ENCODE peak calls at places on chromosome 6, in eight cellular contexts. D, L, U, Q, S, X, K and T are unnamed samples.

GRCh38 chr6:44867561-44868334 is 460.4 kb upstream of the RUNX2 start:
- DNase-seq in D (no peak), K (no peak), X (no peak), L (no peak), U (no peak), Q (no peak), S (no peak), T (no peak)

GRCh38 chr6:157110620-157111019 is 212.7 kb downstream of the TMEM242 start:
- DNase-seq in K (peak; percentile 44), U (no peak), Q (no peak), S (no peak), X (no peak), L (no peak), D (no peak), T (no peak)

GRCh38 chr6:168528457-168529095 is 87.6 kb downstream of the SMOC2 start:
- DNase-seq in X (no peak), U (no peak), Q (no peak), D (no peak), K (no peak), L (no peak), S (peak; percentile 9), T (no peak)

GRCh38 chr6:36724514-36725385 is 27.1 kb downstream of the RAB44 start:
- DNase-seq in D (peak; percentile 72), U (peak; percentile 60), Q (peak; percentile 88), S (peak; percentile 73), L (peak; percentile 91), K (peak; percentile 72), X (peak; percentile 79), T (peak; percentile 87)

GRCh38 chr6:124294572-124294971 is 490.9 kb downstream of the NKAIN2 start:
- DNase-seq in L (no peak), D (no peak), K (no peak), X (no peak), U (no peak), Q (no peak), S (no peak), T (no peak)

GRCh38 chr6:43142101-43142500 is 29.0 kb upstream of the SRF start:
- DNase-seq in K (no peak), D (no peak), X (no peak), Q (no peak), L (no peak), S (no peak), U (no peak), T (no peak)

GRCh38 chr6:165045631-165046030 is 263.8 kb downstream of the C6orf118 start:
- DNase-seq in S (no peak), L (no peak), X (no peak), D (no peak), Q (no peak), K (no peak), U (no peak), T (no peak)

GRCh38 chr6:169385237-169385880 is 131.7 kb upstream of the THBS2 start:
- DNase-seq in Q (no peak), L (no peak), K (no peak), S (no peak), U (no peak), X (no peak), D (no peak), T (no peak)

GRCh38 chr6:164628302-164628931 is 681.0 kb downstream of the C6orf118 start:
- DNase-seq in Q (no peak), U (no peak), L (no peak), S (peak; percentile 12), K (no peak), D (no peak), X (no peak), T (no peak)

GRCh38 chr6:158011478-158011920 is 29.8 kb downstream of the SYNJ2 start:
- DNase-seq in D (no peak), L (no peak), X (no peak), Q (no peak), K (peak; percentile 84), S (no peak), U (no peak), T (no peak)

GRCh38 chr6:168263351-168263905 is 56.1 kb downstream of the DACT2 start:
- DNase-seq in K (no peak), U (no peak), L (no peak), S (no peak), D (no peak), Q (no peak), X (no peak), T (no peak)

GRCh38 chr6:154112181-154112809 is 73.3 kb downstream of the OPRM1 start:
- DNase-seq in L (no peak), X (no peak), S (peak; percentile 20), D (no peak), Q (no peak), K (no peak), U (no peak), T (no peak)

GRCh38 chr6:958531-958930 is 265.6 kb upstream of the EXOC2 start:
- DNase-seq in K (peak; percentile 88), U (no peak), L (no peak), D (no peak), Q (peak; percentile 80), S (no peak), X (no peak), T (no peak)

GRCh38 chr6:24854077-24854670 is 55.5 kb upstream of the ARMH2 start:
- DNase-seq in X (no peak), L (no peak), D (no peak), S (no peak), Q (no peak), K (no peak), U (no peak), T (no peak)

GRCh38 chr6:111173946-111174345 is 86.6 kb downstream of the SLC16A10 start:
- DNase-seq in U (no peak), Q (no peak), L (no peak), D (no peak), X (no peak), S (no peak), K (no peak), T (no peak)

GRCh38 chr6:130520801-130521200 is 155.0 kb downstream of the TMEM200A start:
- DNase-seq in X (no peak), K (no peak), L (no peak), S (no peak), U (no peak), Q (no peak), D (no peak), T (no peak)

GRCh38 chr6:3766219-3766618 is 14.7 kb upstream of the PXDC1 start:
- DNase-seq in L (no peak), X (no peak), Q (peak; percentile 93), K (peak; percentile 60), S (no peak), D (no peak), U (no peak), T (no peak)

GRCh38 chr6:98841114-98841513 is 6.7 kb downstream of the POU3F2 start:
- DNase-seq in Q (no peak), U (no peak), D (no peak), S (no peak), K (no peak), L (no peak), X (no peak), T (no peak)

GRCh38 chr6:134097114-134097707 is 44.8 kb upstream of the SLC2A12 start:
- DNase-seq in Q (peak; percentile 92), S (peak; percentile 74), L (peak; percentile 79), K (peak; percentile 83), D (peak; percentile 89), U (peak; percentile 13), X (peak; percentile 80), T (peak; percentile 58)

GRCh38 chr6:81895511-81896185 is 143.2 kb upstream of the TENT5A start:
- DNase-seq in K (peak; percentile 71), S (no peak), X (no peak), L (no peak), Q (peak; percentile 66), U (no peak), D (no peak), T (no peak)
- H3K4me3 ChIP-seq in K (no peak overlapping the region), S (no peak overlapping the region), X (no peak overlapping the region), L (no peak overlapping the region), Q (peak overlapping the region; percentile 73), U (no peak overlapping the region), D (no peak overlapping the region), T (no peak overlapping the region)

DNA sequence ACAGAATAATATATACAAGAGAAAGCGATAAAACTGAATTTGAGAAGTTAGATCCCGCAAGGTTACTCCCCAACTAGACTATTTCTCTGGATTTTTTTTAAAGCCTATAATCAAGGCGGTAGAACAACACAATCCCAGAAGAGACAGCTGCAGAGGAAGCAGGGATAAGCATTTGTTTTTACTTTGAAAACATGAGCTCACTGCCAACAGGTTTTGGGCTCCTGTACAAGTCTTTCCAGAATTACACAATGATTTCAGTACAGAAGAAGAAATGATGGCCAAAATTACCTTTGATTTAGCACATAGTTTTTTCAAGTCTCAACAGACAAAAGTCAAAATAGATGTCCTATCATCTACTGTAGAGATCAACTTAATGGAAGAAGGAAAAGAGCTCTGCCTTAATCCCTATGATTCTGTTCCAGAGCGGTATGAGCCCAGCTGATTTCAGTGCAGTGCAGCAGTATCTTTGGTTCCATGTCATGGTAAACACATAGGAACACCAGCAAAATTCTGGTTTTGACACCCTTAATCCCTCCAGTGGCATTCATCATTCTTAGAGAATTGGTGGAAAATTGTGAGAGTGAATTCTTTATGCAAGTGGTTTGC is 304.3 kb downstream of the HDGFL1 start:
- DNase-seq in K (peak; percentile 35), X (no peak), S (no peak), D (no peak), Q (peak; percentile 55), L (no peak), U (no peak), T (no peak)
- H3K4me3 ChIP-seq in K (no peak overlapping the region), X (no peak overlapping the region), S (no peak overlapping the region), D (no peak overlapping the region), Q (no peak overlapping the region), L (no peak overlapping the region), U (no peak overlapping the region), T (no peak overlapping the region)

GRCh38 chr6:20377623-20378265 is 23.9 kb upstream of the E2F3 start:
- DNase-seq in S (no peak), D (no peak), Q (peak; percentile 65), K (peak; percentile 49), X (no peak), L (no peak), U (no peak), T (no peak)
- H3K4me3 ChIP-seq in S (no peak overlapping the region), D (no peak overlapping the region), Q (no peak overlapping the region), K (no peak overlapping the region), X (no peak overlapping the region), L (no peak overlapping the region), U (no peak overlapping the region), T (no peak overlapping the region)

GRCh38 chr6:125747589-125748533 is 1.6 kb upstream of the HEY2 start:
- DNase-seq in Q (peak; percentile 64), K (no peak), D (peak; percentile 69), X (peak; percentile 72), L (peak; percentile 38), U (peak; percentile 52), S (peak; percentile 36), T (peak; percentile 56)

GRCh38 chr6:125743604-125744003 is 5.8 kb upstream of the HEY2 start:
- DNase-seq in S (no peak), L (no peak), U (no peak), K (no peak), D (no peak), Q (no peak), X (no peak), T (no peak)

GRCh38 chr6:125745281-125746018 is 4.0 kb upstream of the HEY2 start:
- DNase-seq in D (peak; percentile 33), X (peak; percentile 57), L (no peak), K (no peak), S (no peak), Q (no peak), U (no peak), T (no peak)

GRCh38 chr6:125746731-125747588 is 2.5 kb upstream of the HEY2 start:
- DNase-seq in D (peak; percentile 93), L (peak; percentile 72), X (peak; percentile 85), Q (peak; percentile 55), U (peak; percentile 58), K (peak; percentile 50), S (peak; percentile 87), T (peak; percentile 71)

GRCh38 chr6:125746019-125746414 is 3.4 kb upstream of the HEY2 start:
- DNase-seq in Q (no peak), U (no peak), D (peak; percentile 25), K (no peak), L (no peak), X (no peak), S (no peak), T (no peak)
- H3K4me3 ChIP-seq in Q (no peak overlapping the region), U (peak overlapping the region; percentile 87), D (peak overlapping the region; percentile 80), K (no peak overlapping the region), L (no peak overlapping the region), X (peak overlapping the region; percentile 84), S (no peak overlapping the region), T (no peak overlapping the region)